ENCODE peak calls at places on chromosomes 3 and 15, in seven cellular contexts. L is progenitor cell of endocrine pancreas; D is keratinocyte; W is activated T-cell treated with anti-CD3 and anti-CD28 coated beads, Interleukin-2, amount 50 U/mL, for 72 hours; T is hepatocyte; K is activated CD4-positive, alpha-beta T cell treated with anti-CD3 and anti-CD28 coated beads for 24 hours; E is HEK293T. G is an unnamed sample.

GRCh38 chr15:68795298-68795848 is 25.3 kb downstream of the ANP32A start:
- DNase-seq in W (peak), T (peak), L (peak), E (peak), D (peak), K (peak), G (peak)

GRCh38 chr3:95539950-95540483 is 1274.4 kb upstream of the EPHA6 start:
- DNase-seq in T (no peak), E (no peak), W (no peak), D (no peak), K (no peak), L (no peak), G (no peak)

GRCh38 chr3:21464745-21465144 is 286.3 kb downstream of the ZNF385D start:
- DNase-seq in T (no peak), D (no peak), K (no peak), E (no peak), W (no peak), L (no peak), G (no peak)

GRCh38 chr3:195114786-195115597 is 156.0 kb downstream of the XXYLT1 start:
- DNase-seq in L (no peak), K (no peak), E (no peak), T (no peak), W (no peak), D (no peak), G (peak)

GRCh38 chr3:195556390-195556789 is 13.3 kb upstream of the PPP1R2 start:
- DNase-seq in D (no peak), E (peak), L (no peak), W (no peak), T (no peak), K (no peak), G (no peak)

GRCh38 chr3:77898621-77899020 is 858.7 kb downstream of the ROBO2 start:
- DNase-seq in W (no peak), T (no peak), E (no peak), D (no peak), K (no peak), L (no peak), G (no peak)

GRCh38 chr15:101619615-101619865 is 32.6 kb downstream of the TM2D3 start:
- DNase-seq in L (no peak), T (no peak), E (no peak), W (no peak), D (no peak), K (no peak), G (no peak)

GRCh38 chr15:22980189-22981136 is at the start of gene CYFIP1:
- DNase-seq in T (peak), D (peak), K (peak), W (peak), L (peak), E (peak), G (peak)

GRCh38 chr3:98592345-98592935 is 971 bp downstream of the CPOX start:
- DNase-seq in K (no peak), W (no peak), D (no peak), L (no peak), T (no peak), E (no peak), G (no peak)

GRCh38 chr3:10992017-10992945 is at the start of gene SLC6A1:
- DNase-seq in L (no peak), K (no peak), T (peak), D (no peak), E (peak), W (no peak), G (no peak)

GRCh38 chr15:81959196-81959595 is 86.6 kb downstream of the MEX3B start:
- DNase-seq in K (no peak), W (no peak), D (no peak), T (no peak), L (no peak), E (no peak), G (no peak)

GRCh38 chr3:161682715-161683114 is 186.1 kb downstream of the OTOL1 start:
- DNase-seq in L (no peak), W (no peak), T (no peak), E (no peak), D (no peak), K (no peak), G (no peak)

GRCh38 chr3:25581823-25582222 is 82.9 kb downstream of the TOP2B start:
- DNase-seq in K (no peak), T (no peak), E (no peak), W (no peak), D (no peak), L (no peak), G (peak)

GRCh38 chr3:55579499-55579898 is 92.4 kb upstream of the WNT5A start:
- DNase-seq in T (no peak), W (no peak), E (no peak), L (no peak), D (no peak), K (no peak), G (no peak)

GRCh38 chr3:178658694-178659315 is 122.6 kb downstream of the KCNMB2 start:
- DNase-seq in K (no peak), L (no peak), D (no peak), W (no peak), E (no peak), T (no peak), G (no peak)

GRCh38 chr3:13688034-13688433 is 139.1 kb downstream of the FBLN2 start:
- DNase-seq in D (no peak), W (no peak), E (no peak), T (no peak), L (no peak), K (no peak), G (no peak)

GRCh38 chr15:50168778-50169411 is 13.1 kb upstream of the SLC27A2 start:
- DNase-seq in W (no peak), T (peak), K (no peak), L (no peak), E (no peak), D (no peak), G (no peak)